ENCODE peak calls at places on chromosomes 5 and 9, in six cellular contexts. Y is SK-N-DZ, D is Right ventricle myocardium superior, U is ACHN, H is NCI-H460, C is T-helper 1 cell. W is an unnamed sample.

GRCh38 chr9:112273826-112274225 is 59.6 kb downstream of the PTBP3 start:
- DNase-seq in U (no peak), D (no peak), Y (peak; percentile 29), C (no peak), H (no peak), W (no peak)

GRCh38 chr5:148401604-148402003 is 17.8 kb downstream of the FBXO38 start:
- DNase-seq in D (no peak), Y (no peak), H (no peak), C (no peak), U (no peak), W (no peak)

GRCh38 chr9:135410831-135411473 is 68.6 kb upstream of the PPP1R26 start:
- DNase-seq in H (no peak), U (no peak), D (no peak), C (no peak), Y (no peak), W (no peak)

GRCh38 chr9:22047596-22047995 is 38.5 kb upstream of the CDKN2B start:
- DNase-seq in Y (no peak), H (no peak), D (no peak), U (no peak), C (no peak), W (no peak)

GRCh38 chr9:31608413-31608812 is 776.0 kb upstream of the ACO1 start:
- DNase-seq in D (no peak), H (no peak), Y (no peak), C (no peak), U (no peak), W (no peak)

GRCh38 chr9:4740373-4740622 is 704 bp downstream of the AK3 start:
- DNase-seq in C (no peak), U (no peak), D (no peak), H (no peak), Y (no peak), W (no peak)

GRCh38 chr5:19917588-19917987 is 70.4 kb downstream of the CDH18 start:
- DNase-seq in U (no peak), H (no peak), D (no peak), Y (no peak), C (no peak), W (no peak)

GRCh38 chr5:178434851-178435250 is 155.3 kb downstream of the COL23A1 start:
- DNase-seq in D (peak; percentile 75), U (no peak), H (no peak), C (no peak), Y (no peak), W (no peak)

GRCh38 chr5:10469253-10470030 is 27.8 kb downstream of the ROPN1L start:
- DNase-seq in U (no peak), D (no peak), Y (no peak), C (no peak), H (no peak), W (no peak)

GRCh38 chr5:5182508-5183191 is 42.5 kb downstream of the ADAMTS16 start:
- DNase-seq in D (no peak), H (no peak), C (no peak), U (no peak), Y (no peak), W (no peak)

GRCh38 chr9:38114905-38115304 is 45.9 kb upstream of the SHB start:
- DNase-seq in D (no peak), H (no peak), Y (no peak), C (no peak), U (no peak), W (no peak)

GRCh38 chr9:89418112-89418872 is 79.6 kb downstream of the SEMA4D start:
- DNase-seq in C (no peak), H (no peak), U (no peak), Y (peak; percentile 26), D (no peak), W (no peak)

GRCh38 chr5:31990701-31991110 is 183.4 kb downstream of the GOLPH3 start:
- DNase-seq in D (no peak), H (no peak), Y (no peak), C (no peak), U (no peak), W (no peak)

GRCh38 chr9:20981486-20981885 is 50.0 kb downstream of the HACD4 start:
- DNase-seq in U (no peak), Y (no peak), H (no peak), C (no peak), D (no peak), W (no peak)

GRCh38 chr5:44441460-44441859 is 52.2 kb upstream of the FGF10 start:
- DNase-seq in D (no peak), C (no peak), Y (no peak), U (no peak), H (no peak), W (no peak)

GRCh38 chr9:96581823-96582598 is 37.6 kb downstream of the CDC14B start:
- DNase-seq in U (no peak), D (no peak), H (no peak), C (no peak), Y (no peak), W (no peak)

GRCh38 chr5:40124367-40124766 is 555.3 kb upstream of the PTGER4 start:
- DNase-seq in H (peak; percentile 1), U (no peak), C (peak; percentile 5), Y (peak; percentile 5), D (no peak), W (peak; percentile 27)

GRCh38 chr9:68472119-68472518 is 68.6 kb downstream of the TMEM252 start:
- DNase-seq in U (no peak), H (no peak), D (no peak), C (no peak), Y (no peak), W (no peak)

GRCh38 chr5:5929231-5929630 is 449.1 kb downstream of the MED10 start:
- DNase-seq in U (no peak), D (no peak), H (no peak), C (no peak), Y (no peak), W (no peak)

GRCh38 chr5:73135429-73136276 is 15.3 kb downstream of the TMEM171 start:
- DNase-seq in U (peak; percentile 80), C (no peak), D (no peak), Y (peak; percentile 31), H (peak; percentile 37), W (peak; percentile 31)

GRCh38 chr5:74848553-74849025 is 17.6 kb downstream of the FAM169A start:
- DNase-seq in Y (peak; percentile 71), H (no peak), D (no peak), U (no peak), C (no peak), W (no peak)

GRCh38 chr5:59286510-59286909 is 607.0 kb downstream of the PDE4D start:
- DNase-seq in D (no peak), U (no peak), C (no peak), H (no peak), Y (no peak), W (no peak)

GRCh38 chr9:966936-967335 is 9.5 kb upstream of the DMRT3 start:
- DNase-seq in H (no peak), D (no peak), U (no peak), C (no peak), Y (no peak), W (no peak)

GRCh38 chr9:36867241-36867640 is 166.8 kb downstream of the PAX5 start:
- DNase-seq in Y (no peak), U (no peak), D (no peak), C (no peak), H (no peak), W (no peak)

GRCh38 chr5:115810776-115811175 is 5.7 kb downstream of the CDO1 start:
- DNase-seq in Y (no peak), U (no peak), D (no peak), H (no peak), C (no peak), W (no peak)

GRCh38 chr5:52603742-52604141 is 184.0 kb upstream of the ITGA1 start:
- DNase-seq in C (no peak), U (peak; percentile 52), Y (no peak), D (no peak), H (no peak), W (no peak)